ENCODE peak calls at places on chromosomes 5 and 9, in six cellular contexts. One of them, this sample, is unnamed.

GRCh38 chr9:87909310-87910041 is 8.3 kb upstream of the SPATA31C1 start:
- DNase-seq in body of pancreas: peak; percentile 96
- DNase-seq in gastrocnemius medialis: no peak
- DNase-seq in right lobe of liver: peak; percentile 86
- DNase-seq in suprapubic skin: no peak
- DNase-seq in HCT116: peak; percentile 82
- DNase-seq in this sample: peak; percentile 59

GRCh38 chr5:55932700-55933099 is 62.1 kb downstream of the IL6ST start:
- DNase-seq in body of pancreas: no peak
- DNase-seq in gastrocnemius medialis: no peak
- DNase-seq in right lobe of liver: no peak
- DNase-seq in suprapubic skin: no peak
- DNase-seq in HCT116: no peak
- DNase-seq in this sample: peak; percentile 54

GRCh38 chr5:14467886-14468285 is 113.7 kb upstream of the OTULINL start:
- DNase-seq in body of pancreas: no peak
- DNase-seq in gastrocnemius medialis: no peak
- DNase-seq in right lobe of liver: no peak
- DNase-seq in suprapubic skin: no peak
- DNase-seq in HCT116: no peak
- DNase-seq in this sample: no peak

GRCh38 chr5:131679911-131680310 is 44.9 kb upstream of the RAPGEF6 start:
- DNase-seq in body of pancreas: no peak
- DNase-seq in gastrocnemius medialis: no peak
- DNase-seq in right lobe of liver: no peak
- DNase-seq in suprapubic skin: no peak
- DNase-seq in HCT116: no peak
- DNase-seq in this sample: no peak

GRCh38 chr5:10632110-10632903 is 68.4 kb downstream of the ANKRD33B start:
- DNase-seq in body of pancreas: no peak
- DNase-seq in gastrocnemius medialis: no peak
- DNase-seq in right lobe of liver: no peak
- DNase-seq in suprapubic skin: no peak
- DNase-seq in HCT116: peak; percentile 34
- DNase-seq in this sample: peak; percentile 72

GRCh38 chr9:38084556-38084880 is 15.5 kb upstream of the SHB start:
- DNase-seq in body of pancreas: no peak
- DNase-seq in gastrocnemius medialis: no peak
- DNase-seq in right lobe of liver: no peak
- DNase-seq in suprapubic skin: peak; percentile 54
- DNase-seq in HCT116: no peak
- DNase-seq in this sample: no peak

GRCh38 chr5:32506809-32507208 is 62.3 kb upstream of the ZFR start:
- DNase-seq in body of pancreas: no peak
- DNase-seq in gastrocnemius medialis: no peak
- DNase-seq in right lobe of liver: no peak
- DNase-seq in suprapubic skin: no peak
- DNase-seq in HCT116: no peak
- DNase-seq in this sample: peak; percentile 28

GRCh38 chr9:99457981-99458380 is 235.9 kb downstream of the SEC61B start:
- DNase-seq in body of pancreas: no peak
- DNase-seq in gastrocnemius medialis: no peak
- DNase-seq in right lobe of liver: no peak
- DNase-seq in suprapubic skin: no peak
- DNase-seq in HCT116: no peak
- DNase-seq in this sample: no peak

GRCh38 chr9:36140086-36141084 is 3.9 kb downstream of the GLIPR2 start:
- DNase-seq in body of pancreas: no peak
- DNase-seq in gastrocnemius medialis: no peak
- DNase-seq in right lobe of liver: no peak
- DNase-seq in suprapubic skin: no peak
- DNase-seq in HCT116: no peak
- DNase-seq in this sample: no peak

GRCh38 chr5:137141779-137142178 is 357.3 kb downstream of the SPOCK1 start:
- DNase-seq in body of pancreas: no peak
- DNase-seq in gastrocnemius medialis: no peak
- DNase-seq in right lobe of liver: no peak
- DNase-seq in suprapubic skin: no peak
- DNase-seq in HCT116: no peak
- DNase-seq in this sample: no peak

GRCh38 chr9:133680250-133680975 is 44.2 kb downstream of the DBH start:
- DNase-seq in body of pancreas: no peak
- DNase-seq in gastrocnemius medialis: no peak
- DNase-seq in right lobe of liver: no peak
- DNase-seq in suprapubic skin: no peak
- DNase-seq in HCT116: no peak
- DNase-seq in this sample: no peak

GRCh38 chr5:54049963-54050362 is 260.4 kb downstream of the ARL15 start:
- DNase-seq in body of pancreas: no peak
- DNase-seq in gastrocnemius medialis: no peak
- DNase-seq in right lobe of liver: no peak
- DNase-seq in suprapubic skin: no peak
- DNase-seq in HCT116: no peak
- DNase-seq in this sample: no peak

GRCh38 chr9:7094052-7094451 is 336.3 kb downstream of the KDM4C start:
- DNase-seq in body of pancreas: no peak
- DNase-seq in gastrocnemius medialis: no peak
- DNase-seq in right lobe of liver: no peak
- DNase-seq in suprapubic skin: no peak
- DNase-seq in HCT116: no peak
- DNase-seq in this sample: no peak

GRCh38 chr9:99249619-99250018 is 27.5 kb downstream of the SEC61B start:
- DNase-seq in body of pancreas: no peak
- DNase-seq in gastrocnemius medialis: no peak
- DNase-seq in right lobe of liver: no peak
- DNase-seq in suprapubic skin: no peak
- DNase-seq in HCT116: no peak
- DNase-seq in this sample: no peak

GRCh38 chr5:78467744-78468357 is 107.4 kb downstream of the SCAMP1 start:
- DNase-seq in body of pancreas: no peak
- DNase-seq in gastrocnemius medialis: no peak
- DNase-seq in right lobe of liver: no peak
- DNase-seq in suprapubic skin: no peak
- DNase-seq in HCT116: no peak
- DNase-seq in this sample: no peak

GRCh38 chr5:178695560-178695959 is 34.9 kb downstream of the ZNF354A start:
- DNase-seq in body of pancreas: no peak
- DNase-seq in gastrocnemius medialis: no peak
- DNase-seq in right lobe of liver: no peak
- DNase-seq in suprapubic skin: no peak
- DNase-seq in HCT116: no peak
- DNase-seq in this sample: no peak

GRCh38 chr5:27472000-27472763 is 433.8 kb upstream of the CDH9 start:
- DNase-seq in body of pancreas: peak; percentile 13
- DNase-seq in gastrocnemius medialis: no peak
- DNase-seq in right lobe of liver: no peak
- DNase-seq in suprapubic skin: no peak
- DNase-seq in HCT116: no peak
- DNase-seq in this sample: no peak

GRCh38 chr9:112130997-112131396 is 44.1 kb downstream of the SUSD1 start:
- DNase-seq in body of pancreas: no peak
- DNase-seq in gastrocnemius medialis: no peak
- DNase-seq in right lobe of liver: no peak
- DNase-seq in suprapubic skin: no peak
- DNase-seq in HCT116: no peak
- DNase-seq in this sample: no peak

GRCh38 chr9:132776268-132776667 is 101.8 kb downstream of the AK8 start:
- DNase-seq in body of pancreas: no peak
- DNase-seq in gastrocnemius medialis: no peak
- DNase-seq in right lobe of liver: no peak
- DNase-seq in suprapubic skin: peak; percentile 72
- DNase-seq in HCT116: no peak
- DNase-seq in this sample: no peak

GRCh38 chr5:53095931-53096525 is 13.5 kb downstream of the MOCS2 start:
- DNase-seq in body of pancreas: peak; percentile 58
- DNase-seq in gastrocnemius medialis: peak; percentile 30
- DNase-seq in right lobe of liver: no peak
- DNase-seq in suprapubic skin: peak; percentile 80
- DNase-seq in HCT116: peak; percentile 49
- DNase-seq in this sample: peak; percentile 89

GRCh38 chr9:111298831-111299603 is 31.0 kb downstream of the OR2K2 start:
- DNase-seq in body of pancreas: peak; percentile 14
- DNase-seq in gastrocnemius medialis: peak; percentile 73
- DNase-seq in right lobe of liver: no peak
- DNase-seq in suprapubic skin: peak; percentile 85
- DNase-seq in HCT116: peak; percentile 46
- DNase-seq in this sample: peak; percentile 92

GRCh38 chr5:154709368-154710305 is 45.5 kb upstream of the LARP1 start:
- DNase-seq in body of pancreas: no peak
- DNase-seq in gastrocnemius medialis: no peak
- DNase-seq in right lobe of liver: no peak
- DNase-seq in suprapubic skin: peak; percentile 54
- DNase-seq in HCT116: no peak
- DNase-seq in this sample: no peak

GRCh38 chr5:6900828-6901227 is 187.6 kb downstream of the TENT4A start:
- DNase-seq in body of pancreas: peak; percentile 70
- DNase-seq in gastrocnemius medialis: no peak
- DNase-seq in right lobe of liver: no peak
- DNase-seq in suprapubic skin: no peak
- DNase-seq in HCT116: no peak
- DNase-seq in this sample: no peak

GRCh38 chr5:82018462-82018861 is 46.6 kb downstream of the ATG10 start:
- DNase-seq in body of pancreas: no peak
- DNase-seq in gastrocnemius medialis: no peak
- DNase-seq in right lobe of liver: no peak
- DNase-seq in suprapubic skin: no peak
- DNase-seq in HCT116: no peak
- DNase-seq in this sample: no peak

GRCh38 chr9:4097490-4097889 is 202.4 kb downstream of the GLIS3 start:
- DNase-seq in body of pancreas: no peak
- DNase-seq in gastrocnemius medialis: no peak
- DNase-seq in right lobe of liver: no peak
- DNase-seq in suprapubic skin: no peak
- DNase-seq in HCT116: no peak
- DNase-seq in this sample: no peak

GRCh38 chr9:4442806-4443205 is 47.5 kb upstream of the SLC1A1 start:
- DNase-seq in body of pancreas: no peak
- DNase-seq in gastrocnemius medialis: no peak
- DNase-seq in right lobe of liver: no peak
- DNase-seq in suprapubic skin: no peak
- DNase-seq in HCT116: no peak
- DNase-seq in this sample: no peak

GRCh38 chr9:110214553-110214952 is 6.6 kb upstream of the C9orf152 start:
- DNase-seq in body of pancreas: no peak
- DNase-seq in gastrocnemius medialis: no peak
- DNase-seq in right lobe of liver: no peak
- DNase-seq in suprapubic skin: no peak
- DNase-seq in HCT116: no peak
- DNase-seq in this sample: no peak

GRCh38 chr9:85166808-85167545 is 497.4 kb downstream of the NTRK2 start:
- DNase-seq in body of pancreas: no peak
- DNase-seq in gastrocnemius medialis: no peak
- DNase-seq in right lobe of liver: no peak
- DNase-seq in suprapubic skin: no peak
- DNase-seq in HCT116: no peak
- DNase-seq in this sample: no peak
- H3K4me3 ChIP-seq in body of pancreas: no peak overlapping the region
- H3K4me3 ChIP-seq in gastrocnemius medialis: no peak overlapping the region
- H3K4me3 ChIP-seq in right lobe of liver: no peak overlapping the region
- H3K4me3 ChIP-seq in suprapubic skin: no peak overlapping the region
- H3K4me3 ChIP-seq in HCT116: no peak overlapping the region
- H3K4me3 ChIP-seq in this sample: no peak overlapping the region

DNA sequence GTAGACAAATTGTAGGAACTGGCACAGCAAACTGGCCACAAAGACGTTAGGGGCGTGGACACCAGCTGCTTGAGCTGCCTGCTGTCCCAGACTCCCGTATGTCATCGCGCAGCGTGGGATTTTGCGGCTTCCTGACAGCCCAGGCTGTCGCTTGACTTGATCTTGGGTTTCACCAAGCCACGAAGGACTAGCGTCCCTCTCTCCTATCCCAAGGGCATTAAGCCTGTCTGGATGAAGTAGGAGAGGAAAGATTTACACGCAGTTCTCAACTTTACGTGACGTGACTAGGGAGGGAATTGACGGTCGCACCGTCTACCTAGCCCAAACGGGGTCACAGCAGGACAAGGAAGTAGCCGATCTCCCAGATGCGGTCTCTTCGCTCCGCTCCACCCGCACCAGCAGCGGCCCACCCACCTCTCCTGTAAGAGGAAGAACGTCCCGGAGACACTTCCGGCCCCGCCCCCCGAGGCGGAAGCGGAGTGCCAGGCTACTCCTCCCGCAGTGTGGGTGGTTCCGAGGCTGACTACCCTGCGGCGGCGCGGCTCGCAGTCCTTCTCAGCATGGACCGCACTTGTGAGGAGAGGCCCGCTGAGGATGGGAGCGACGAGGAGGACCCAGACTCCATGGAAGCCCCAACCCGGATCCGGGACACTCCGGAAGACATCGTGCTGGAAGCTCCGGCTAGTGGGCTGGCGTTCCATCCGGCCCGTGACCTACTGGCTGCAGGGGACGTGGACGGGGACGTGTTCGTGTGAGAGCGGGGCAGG is at the start of gene WDR55:
- DNase-seq in body of pancreas: peak; percentile 97
- DNase-seq in gastrocnemius medialis: peak; percentile 96
- DNase-seq in right lobe of liver: peak; percentile 98
- DNase-seq in suprapubic skin: peak; percentile 98
- DNase-seq in HCT116: peak; percentile 83
- DNase-seq in this sample: peak; percentile 96
- TF ChIP-seq POLR2A in body of pancreas: peak; percentile 62
- TF ChIP-seq POLR2A in gastrocnemius medialis: peak; percentile 84
- TF ChIP-seq POLR2A in right lobe of liver: peak; percentile 85
- TF ChIP-seq POLR2A in suprapubic skin: peak; percentile 50
- TF ChIP-seq POLR2A in HCT116: peak; percentile 85
- TF ChIP-seq POLR2A in this sample: no peak

DNA sequence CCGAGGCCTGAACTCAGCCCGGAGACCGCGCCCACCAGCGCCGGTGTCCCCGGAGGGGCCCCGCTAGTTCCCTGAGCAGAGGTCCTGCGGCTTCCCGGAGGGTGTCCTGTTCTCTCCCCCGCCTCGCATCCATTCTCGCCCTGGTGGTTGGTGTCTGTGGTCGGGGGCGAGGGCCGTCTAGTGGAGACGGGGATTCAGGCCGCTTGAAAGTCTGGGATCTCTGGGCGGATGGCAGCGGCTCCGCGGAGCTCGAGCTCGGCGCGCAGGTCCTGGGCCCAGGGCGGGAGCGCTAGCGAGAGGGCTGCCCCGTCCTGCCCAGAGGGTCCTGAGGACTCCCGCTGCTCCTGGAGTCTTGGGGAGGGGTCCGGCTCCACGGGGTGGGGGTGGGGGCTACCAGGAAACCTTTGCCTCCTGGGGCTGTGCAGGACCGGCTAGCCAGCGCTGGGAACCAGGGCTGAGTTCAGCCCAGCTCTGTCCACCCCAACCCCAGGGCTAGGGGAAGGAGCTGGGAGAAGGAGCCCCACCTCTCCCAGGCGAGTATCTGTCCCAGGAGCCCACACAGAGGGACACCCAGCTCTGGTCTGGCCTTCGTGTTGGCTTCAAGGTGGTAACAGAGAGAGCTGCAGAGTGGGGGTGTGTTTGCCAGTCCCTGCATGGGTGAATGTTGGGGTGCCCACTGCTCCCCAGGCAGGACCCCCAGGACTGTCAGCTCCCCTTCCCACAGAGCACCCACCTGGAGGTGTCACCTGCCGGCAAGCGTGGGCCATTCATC is 4.0 kb downstream of the TOR4A start:
- DNase-seq in body of pancreas: no peak
- DNase-seq in gastrocnemius medialis: no peak
- DNase-seq in right lobe of liver: no peak
- DNase-seq in suprapubic skin: no peak
- DNase-seq in HCT116: no peak
- DNase-seq in this sample: no peak
- H3K4me3 ChIP-seq in body of pancreas: no peak overlapping the region
- H3K4me3 ChIP-seq in gastrocnemius medialis: no peak overlapping the region
- H3K4me3 ChIP-seq in right lobe of liver: no peak overlapping the region
- H3K4me3 ChIP-seq in suprapubic skin: peak overlapping the region; percentile 23
- H3K4me3 ChIP-seq in HCT116: no peak overlapping the region
- H3K4me3 ChIP-seq in this sample: no peak overlapping the region

GRCh38 chr9:129918296-129918950 is 83.2 kb downstream of the USP20 start:
- DNase-seq in body of pancreas: peak; percentile 30
- DNase-seq in gastrocnemius medialis: no peak
- DNase-seq in right lobe of liver: no peak
- DNase-seq in suprapubic skin: no peak
- DNase-seq in HCT116: no peak
- DNase-seq in this sample: no peak
- TF ChIP-seq POLR2A in body of pancreas: no peak
- TF ChIP-seq POLR2A in gastrocnemius medialis: no peak
- TF ChIP-seq POLR2A in right lobe of liver: no peak
- TF ChIP-seq POLR2A in suprapubic skin: no peak
- TF ChIP-seq POLR2A in HCT116: no peak
- TF ChIP-seq POLR2A in this sample: no peak